ENCODE peak calls at places on chromosomes 12 and 14, in seven cellular contexts. E, F, J, K, N, L and B are unnamed samples.

GRCh38 chr12:132352896-132353800 is 23.8 kb upstream of the GALNT9 start:
- DNase-seq in N (no peak), J (no peak), E (no peak), F (no peak), L (no peak), K (no peak), B (no peak)

GRCh38 chr14:103095210-103095778 is 769 bp downstream of the EXOC3L4 start:
- DNase-seq in L (no peak), K (no peak), F (no peak), N (no peak), J (no peak), E (no peak), B (no peak)

GRCh38 chr12:85971800-85972199 is 97.7 kb downstream of the NTS start:
- DNase-seq in K (no peak), N (no peak), F (no peak), E (no peak), J (no peak), L (no peak), B (no peak)

GRCh38 chr14:34498684-34499412 is 36.8 kb upstream of the SPTSSA start:
- DNase-seq in K (no peak), N (no peak), J (no peak), E (no peak), F (no peak), L (no peak), B (no peak)

GRCh38 chr12:27965966-27966365 is 6.6 kb downstream of the PTHLH start:
- DNase-seq in J (no peak), F (no peak), K (no peak), E (no peak), L (no peak), N (no peak), B (no peak)

GRCh38 chr12:82817368-82817767 is 130.7 kb downstream of the TMTC2 start:
- DNase-seq in E (no peak), F (no peak), J (no peak), L (no peak), N (no peak), K (no peak), B (no peak)

GRCh38 chr12:531951-532585 is 72.3 kb downstream of the B4GALNT3 start:
- DNase-seq in K (no peak), J (no peak), E (no peak), L (no peak), F (no peak), N (no peak), B (no peak)

GRCh38 chr12:66453837-66454236 is 151.5 kb downstream of the HELB start:
- DNase-seq in F (no peak), J (no peak), K (no peak), E (no peak), N (no peak), L (no peak), B (no peak)

GRCh38 chr14:76546426-76547221 is 170.7 kb downstream of the ESRRB start:
- DNase-seq in N (no peak), F (no peak), K (no peak), J (no peak), E (no peak), L (peak; percentile 73), B (no peak)

GRCh38 chr12:128657378-128657777 is 166.4 kb downstream of the SLC15A4 start:
- DNase-seq in L (no peak), J (no peak), N (no peak), F (no peak), E (no peak), K (no peak), B (no peak)

GRCh38 chr12:95182868-95183415 is 34.3 kb downstream of the FGD6 start:
- DNase-seq in F (no peak), E (no peak), K (no peak), L (no peak), J (no peak), N (no peak), B (no peak)

GRCh38 chr12:9961106-9961505 is 10.1 kb upstream of the CLEC12A start:
- DNase-seq in L (no peak), F (no peak), N (no peak), K (no peak), E (no peak), J (no peak), B (no peak)

GRCh38 chr12:32062841-32063240 is 43.8 kb upstream of the BICD1 start:
- DNase-seq in F (no peak), K (no peak), E (no peak), L (no peak), N (no peak), J (no peak), B (no peak)

GRCh38 chr12:120592121-120593049 is 11.2 kb upstream of the POP5 start:
- DNase-seq in N (no peak), J (no peak), L (no peak), E (no peak), F (no peak), K (no peak), B (no peak)

GRCh38 chr14:37384870-37385596 is 187.3 kb downstream of the MIPOL1 start:
- DNase-seq in K (no peak), F (no peak), N (no peak), J (no peak), L (no peak), E (no peak), B (no peak)

GRCh38 chr12:32309811-32310755 is 89.3 kb upstream of the FGD4 start:
- DNase-seq in L (no peak), J (no peak), K (no peak), E (no peak), F (no peak), N (no peak), B (no peak)

GRCh38 chr12:15584366-15585041 is 204.7 kb downstream of the EPS8 start:
- DNase-seq in F (no peak), N (no peak), L (peak; percentile 21), E (peak; percentile 57), K (peak; percentile 7), J (no peak), B (peak; percentile 48)

GRCh38 chr12:1741154-1741949 is 50.5 kb downstream of the ADIPOR2 start:
- DNase-seq in N (no peak), F (no peak), L (no peak), J (no peak), E (no peak), K (no peak), B (no peak)

GRCh38 chr14:105378873-105379685 is 19.3 kb upstream of the TEX22 start:
- DNase-seq in J (no peak), N (no peak), E (no peak), K (no peak), F (no peak), L (no peak), B (no peak)

GRCh38 chr12:46908236-46908935 is 82.6 kb upstream of the SLC38A4 start:
- DNase-seq in F (no peak), L (no peak), K (no peak), J (no peak), N (no peak), E (no peak), B (no peak)

GRCh38 chr12:131089526-131090253 is 136.0 kb downstream of the ADGRD1 start:
- DNase-seq in L (no peak), F (no peak), N (no peak), E (no peak), K (no peak), J (no peak), B (no peak)

GRCh38 chr12:1115471-1116242 is 124.6 kb downstream of the ERC1 start:
- DNase-seq in J (no peak), N (no peak), K (no peak), F (no peak), L (no peak), E (no peak), B (no peak)

GRCh38 chr14:71933026-71933587 is 878 bp downstream of the RGS6 start:
- DNase-seq in L (peak; percentile 17), F (no peak), N (no peak), K (no peak), E (no peak), J (no peak), B (no peak)

GRCh38 chr14:38951451-38951850 is 151.6 kb downstream of the SEC23A start:
- DNase-seq in F (no peak), J (no peak), E (no peak), N (no peak), L (no peak), K (no peak), B (no peak)

GRCh38 chr14:71354801-71355200 is 447.5 kb downstream of the PCNX1 start:
- DNase-seq in L (peak; percentile 8), E (no peak), J (no peak), N (no peak), K (no peak), F (no peak), B (no peak)

GRCh38 chr12:79275631-79276030 is 411.1 kb downstream of the SYT1 start:
- DNase-seq in F (no peak), N (no peak), L (no peak), E (no peak), K (no peak), J (no peak), B (no peak)

GRCh38 chr12:56103066-56103711 is 1.2 kb upstream of the PA2G4 start:
- DNase-seq in E (no peak), L (no peak), K (no peak), N (no peak), F (no peak), J (no peak), B (no peak)

GRCh38 chr12:57224973-57225679 is 4.4 kb upstream of the SHMT2 start:
- DNase-seq in N (no peak), F (no peak), E (peak; percentile 80), J (no peak), K (peak; percentile 59), L (no peak), B (peak; percentile 53)

GRCh38 chr12:51898937-51899336 is 8.4 kb upstream of the ACVRL1 start:
- DNase-seq in L (no peak), F (no peak), E (no peak), J (no peak), K (no peak), N (no peak), B (no peak)

GRCh38 chr12:2957816-2958431 is 1.3 kb upstream of the TEAD4 start:
- DNase-seq in J (no peak), N (no peak), L (no peak), F (no peak), E (no peak), K (no peak), B (no peak)

GRCh38 chr14:99568567-99569560 is 35.1 kb downstream of the CCDC85C start:
- DNase-seq in L (no peak), J (no peak), E (no peak), N (no peak), F (peak; percentile 66), K (no peak), B (no peak)